ENCODE peak calls at places on chromosomes 12 and 14, in four cellular contexts. One of them, this sample, is unnamed.

GRCh38 chr12:6363330-6364036 is 11.9 kb downstream of the SCNN1A start:
- DNase-seq in SJCRH30: no peak
- DNase-seq in activated T-cell treated with anti-CD3 and anti-CD28 coated beads for 4 hours: peak
- DNase-seq in T-helper 17 cell: no peak
- DNase-seq in this sample: no peak

GRCh38 chr12:47547077-47547476 is 158.8 kb downstream of the RPAP3 start:
- DNase-seq in SJCRH30: peak
- DNase-seq in activated T-cell treated with anti-CD3 and anti-CD28 coated beads for 4 hours: no peak
- DNase-seq in T-helper 17 cell: no peak
- DNase-seq in this sample: peak

GRCh38 chr12:3527736-3528135 is 36.7 kb downstream of the PRMT8 start:
- DNase-seq in SJCRH30: no peak
- DNase-seq in activated T-cell treated with anti-CD3 and anti-CD28 coated beads for 4 hours: no peak
- DNase-seq in T-helper 17 cell: no peak
- DNase-seq in this sample: no peak

GRCh38 chr14:85856430-85856829 is 326.5 kb downstream of the FLRT2 start:
- DNase-seq in SJCRH30: no peak
- DNase-seq in activated T-cell treated with anti-CD3 and anti-CD28 coated beads for 4 hours: no peak
- DNase-seq in T-helper 17 cell: no peak
- DNase-seq in this sample: no peak

GRCh38 chr12:68306564-68306963 is 25.6 kb downstream of the MDM1 start:
- DNase-seq in SJCRH30: no peak
- DNase-seq in activated T-cell treated with anti-CD3 and anti-CD28 coated beads for 4 hours: no peak
- DNase-seq in T-helper 17 cell: no peak
- DNase-seq in this sample: no peak

GRCh38 chr14:77249286-77249685 is 21.7 kb downstream of the NGB start:
- DNase-seq in SJCRH30: no peak
- DNase-seq in activated T-cell treated with anti-CD3 and anti-CD28 coated beads for 4 hours: no peak
- DNase-seq in T-helper 17 cell: no peak
- DNase-seq in this sample: no peak

GRCh38 chr12:2113501-2113912 is 60.7 kb downstream of the CACNA1C start:
- DNase-seq in SJCRH30: no peak
- DNase-seq in activated T-cell treated with anti-CD3 and anti-CD28 coated beads for 4 hours: no peak
- DNase-seq in T-helper 17 cell: no peak
- DNase-seq in this sample: no peak

GRCh38 chr14:101110729-101111619 is 207.5 kb upstream of the RTL1 start:
- DNase-seq in SJCRH30: no peak
- DNase-seq in activated T-cell treated with anti-CD3 and anti-CD28 coated beads for 4 hours: no peak
- DNase-seq in T-helper 17 cell: no peak
- DNase-seq in this sample: no peak

GRCh38 chr12:6570264-6570887 is 2.3 kb upstream of the NOP2 start:
- DNase-seq in SJCRH30: peak
- DNase-seq in activated T-cell treated with anti-CD3 and anti-CD28 coated beads for 4 hours: no peak
- DNase-seq in T-helper 17 cell: no peak
- DNase-seq in this sample: peak

GRCh38 chr14:26595922-26596721 is 1.7 kb downstream of the NOVA1 start:
- DNase-seq in SJCRH30: no peak
- DNase-seq in activated T-cell treated with anti-CD3 and anti-CD28 coated beads for 4 hours: no peak
- DNase-seq in T-helper 17 cell: no peak
- DNase-seq in this sample: no peak

GRCh38 chr14:83874662-83875061 is 1655.3 kb upstream of the FLRT2 start:
- DNase-seq in SJCRH30: no peak
- DNase-seq in activated T-cell treated with anti-CD3 and anti-CD28 coated beads for 4 hours: no peak
- DNase-seq in T-helper 17 cell: no peak
- DNase-seq in this sample: no peak

GRCh38 chr12:122646568-122647220 is 56.5 kb downstream of the HCAR2 start:
- DNase-seq in SJCRH30: peak
- DNase-seq in activated T-cell treated with anti-CD3 and anti-CD28 coated beads for 4 hours: peak
- DNase-seq in T-helper 17 cell: no peak
- DNase-seq in this sample: no peak

GRCh38 chr12:121773011-121773777 is 20.3 kb downstream of the RHOF start:
- DNase-seq in SJCRH30: peak
- DNase-seq in activated T-cell treated with anti-CD3 and anti-CD28 coated beads for 4 hours: peak
- DNase-seq in T-helper 17 cell: peak
- DNase-seq in this sample: peak

GRCh38 chr14:34673702-34674101 is 40.7 kb downstream of the CFL2 start:
- DNase-seq in SJCRH30: no peak
- DNase-seq in activated T-cell treated with anti-CD3 and anti-CD28 coated beads for 4 hours: no peak
- DNase-seq in T-helper 17 cell: no peak
- DNase-seq in this sample: no peak

GRCh38 chr12:65889144-65889880 is 65.0 kb downstream of the HMGA2 start:
- DNase-seq in SJCRH30: no peak
- DNase-seq in activated T-cell treated with anti-CD3 and anti-CD28 coated beads for 4 hours: no peak
- DNase-seq in T-helper 17 cell: no peak
- DNase-seq in this sample: no peak

GRCh38 chr12:113409462-113410124 is 5.9 kb upstream of the SDS start:
- DNase-seq in SJCRH30: no peak
- DNase-seq in activated T-cell treated with anti-CD3 and anti-CD28 coated beads for 4 hours: no peak
- DNase-seq in T-helper 17 cell: no peak
- DNase-seq in this sample: no peak

GRCh38 chr14:60229614-60230013 is 19.4 kb upstream of the PPM1A start:
- DNase-seq in SJCRH30: no peak
- DNase-seq in activated T-cell treated with anti-CD3 and anti-CD28 coated beads for 4 hours: no peak
- DNase-seq in T-helper 17 cell: no peak
- DNase-seq in this sample: no peak

This sample was measured in NCI-H2081.